ENCODE peak calls at places on chromosomes 11 and 22, in nine cellular contexts. G, D, F, N, L, R, Z, O and P are unnamed samples.

GRCh38 chr22:32706149-32706548 is 95.4 kb upstream of the TIMP3 start:
- DNase-seq in D (no peak), O (no peak), R (no peak), L (no peak), Z (no peak), N (no peak), G (no peak), F (no peak), P (no peak)

GRCh38 chr11:13717331-13717730 is 48.9 kb downstream of the FAR1 start:
- DNase-seq in F (peak; percentile 73), G (no peak), D (no peak), R (no peak), L (no peak), N (no peak), Z (no peak), O (no peak), P (no peak)

GRCh38 chr22:39153220-39153860 is 860 bp upstream of the CBX7 start:
- DNase-seq in Z (no peak), D (no peak), N (no peak), G (no peak), L (no peak), F (no peak), O (no peak), R (no peak), P (no peak)

GRCh38 chr11:115054541-115055538 is 376.5 kb downstream of the NXPE2 start:
- DNase-seq in R (no peak), O (no peak), D (peak; percentile 42), Z (no peak), G (no peak), L (peak; percentile 10), N (peak; percentile 25), F (peak; percentile 3), P (peak; percentile 26)

GRCh38 chr11:2681408-2682145 is 18.2 kb downstream of the KCNQ1OT1 start:
- DNase-seq in O (no peak), D (no peak), F (no peak), Z (peak; percentile 2), L (no peak), R (no peak), G (no peak), N (no peak), P (no peak)

GRCh38 chr11:59755701-59756495 is 722 bp downstream of the STX3 start:
- DNase-seq in Z (peak; percentile 61), N (peak; percentile 82), O (peak; percentile 81), R (no peak), F (peak; percentile 63), D (peak; percentile 65), L (peak; percentile 82), G (peak; percentile 51), P (peak; percentile 66)

GRCh38 chr11:92340839-92341238 is 116.2 kb downstream of the FAT3 start:
- DNase-seq in D (no peak), O (no peak), G (no peak), F (peak; percentile 2), N (no peak), L (no peak), R (no peak), Z (peak; percentile 56), P (no peak)

GRCh38 chr22:46833228-46833627 is 70.8 kb downstream of the TBC1D22A start:
- DNase-seq in L (no peak), O (no peak), R (no peak), F (peak; percentile 25), N (no peak), D (no peak), G (no peak), Z (peak; percentile 73), P (no peak)

GRCh38 chr11:8608646-8609045 is 14.6 kb upstream of the STK33 start:
- DNase-seq in F (peak; percentile 56), D (no peak), R (no peak), O (no peak), Z (no peak), N (no peak), G (no peak), L (no peak), P (no peak)

GRCh38 chr22:46105494-46106278 is 44.6 kb upstream of the PPARA start:
- DNase-seq in R (no peak), D (peak; percentile 46), O (peak; percentile 87), L (no peak), N (no peak), Z (no peak), G (no peak), F (peak; percentile 59), P (peak; percentile 84)

GRCh38 chr11:19756675-19757475 is 44.2 kb downstream of the NAV2 start:
- DNase-seq in G (no peak), Z (no peak), L (peak; percentile 38), D (peak; percentile 48), N (no peak), R (no peak), O (no peak), F (no peak), P (no peak)

GRCh38 chr11:119518746-119519382 is 95.9 kb upstream of the THY1 start:
- DNase-seq in F (peak; percentile 58), G (peak; percentile 76), D (no peak), Z (no peak), O (no peak), L (no peak), R (no peak), N (no peak), P (no peak)

GRCh38 chr22:29183971-29184595 is 21.6 kb upstream of the EMID1 start:
- DNase-seq in R (no peak), L (no peak), G (no peak), D (no peak), N (no peak), O (no peak), Z (no peak), F (no peak), P (no peak)

GRCh38 chr22:29190051-29190450 is 15.6 kb upstream of the EMID1 start:
- DNase-seq in G (no peak), F (no peak), D (no peak), Z (no peak), O (no peak), R (no peak), N (no peak), L (no peak), P (no peak)

GRCh38 chr22:29184886-29185575 is 20.7 kb upstream of the EMID1 start:
- DNase-seq in Z (no peak), R (no peak), G (no peak), N (no peak), O (no peak), D (no peak), F (no peak), L (no peak), P (no peak)

GRCh38 chr22:29187831-29188230 is 17.9 kb upstream of the EMID1 start:
- DNase-seq in N (no peak), Z (no peak), G (no peak), R (no peak), L (no peak), O (no peak), D (no peak), F (no peak), P (no peak)

GRCh38 chr22:29186302-29186701 is 19.4 kb upstream of the EMID1 start:
- DNase-seq in O (no peak), L (no peak), G (no peak), Z (no peak), F (no peak), R (no peak), N (no peak), D (no peak), P (no peak)
- H3K27me3 ChIP-seq in O (no peaks in the 10 kb centered on the region), L (no peaks in the 10 kb centered on the region), G (no peaks in the 10 kb centered on the region), Z (no peaks in the 10 kb centered on the region), F (peaks cover 9% of the 10 kb centered on the region), R (no peaks in the 10 kb centered on the region), N (no peaks in the 10 kb centered on the region), D (no peaks in the 10 kb centered on the region), P (no peaks in the 10 kb centered on the region)

DNA sequence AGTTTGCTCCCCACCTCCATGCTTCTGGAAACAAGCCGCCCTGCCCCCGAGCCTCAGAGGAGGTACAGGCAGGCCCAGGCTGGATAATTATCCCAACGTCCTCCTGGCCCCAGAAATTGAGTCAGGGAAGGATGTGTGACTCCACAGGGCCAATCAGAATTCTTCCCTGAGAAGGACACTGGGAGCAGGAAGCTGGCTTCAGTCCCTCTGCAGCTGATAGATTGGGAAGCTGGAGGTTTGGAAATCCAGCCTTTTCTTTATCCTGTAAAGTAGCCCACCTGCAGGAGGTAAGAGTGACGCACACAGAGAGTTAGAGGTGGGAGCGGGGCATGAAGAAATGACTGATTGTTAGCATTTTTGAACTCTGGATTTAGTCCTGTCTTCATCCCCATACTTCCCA is 97.5 kb upstream of the CD82 start:
- DNase-seq in N (no peak), F (no peak), G (no peak), R (no peak), O (no peak), Z (no peak), L (no peak), D (no peak), P (no peak)
- H3K27me3 ChIP-seq in N (no peaks in the 10 kb centered on the region), F (peaks cover 2% of the 10 kb centered on the region), G (no peaks in the 10 kb centered on the region), R (no peaks in the 10 kb centered on the region), O (no peaks in the 10 kb centered on the region), Z (peaks cover 89% of the 10 kb centered on the region), L (no peaks in the 10 kb centered on the region), D (no peaks in the 10 kb centered on the region), P (no peaks in the 10 kb centered on the region)

GRCh38 chr11:17476317-17477083 is at the start of gene ABCC8:
- DNase-seq in N (no peak), G (no peak), F (no peak), O (no peak), Z (peak; percentile 48), R (no peak), L (no peak), D (no peak), P (no peak)
- H3K27me3 ChIP-seq in N (peaks cover 11% of the 10 kb centered on the region), G (peaks cover 87% of the 10 kb centered on the region), F (peaks cover 38% of the 10 kb centered on the region), O (no peaks in the 10 kb centered on the region), Z (no peaks in the 10 kb centered on the region), R (no peaks in the 10 kb centered on the region), L (peaks cover 22% of the 10 kb centered on the region), D (peaks cover 73% of the 10 kb centered on the region), P (no peaks in the 10 kb centered on the region)

GRCh38 chr22:35860087-35860733 is 142.5 kb downstream of the APOL5 start:
- DNase-seq in R (no peak), D (no peak), L (no peak), F (no peak), O (no peak), G (no peak), Z (no peak), N (no peak), P (no peak)
- H3K27me3 ChIP-seq in R (no peaks in the 10 kb centered on the region), D (no peaks in the 10 kb centered on the region), L (no peaks in the 10 kb centered on the region), F (no peaks in the 10 kb centered on the region), O (no peaks in the 10 kb centered on the region), G (no peaks in the 10 kb centered on the region), Z (no peaks in the 10 kb centered on the region), N (no peaks in the 10 kb centered on the region), P (no peaks in the 10 kb centered on the region)